ENCODE peak calls at places on chromosomes 16 and 17, in six cellular contexts. One of them, this sample, is unnamed.

GRCh38 chr16:80466024-80466986 is 74.5 kb upstream of the DYNLRB2 start:
- DNase-seq in dermis microvascular lymphatic vessel endothelial cell: peak
- DNase-seq in AG08395: peak
- DNase-seq in T-helper 9 cell: peak
- DNase-seq in OCI-LY7: peak
- DNase-seq in ELF-1: peak
- DNase-seq in this sample: peak

GRCh38 chr16:47156816-47157215 is 13.1 kb upstream of the NETO2 start:
- DNase-seq in dermis microvascular lymphatic vessel endothelial cell: no peak
- DNase-seq in AG08395: no peak
- DNase-seq in T-helper 9 cell: no peak
- DNase-seq in OCI-LY7: no peak
- DNase-seq in ELF-1: no peak
- DNase-seq in this sample: no peak

GRCh38 chr16:57544129-57544653 is 1.7 kb downstream of the ADGRG5 start:
- DNase-seq in dermis microvascular lymphatic vessel endothelial cell: no peak
- DNase-seq in AG08395: no peak
- DNase-seq in T-helper 9 cell: no peak
- DNase-seq in OCI-LY7: peak
- DNase-seq in ELF-1: no peak
- DNase-seq in this sample: peak

GRCh38 chr16:19518423-19518822 is 3.5 kb downstream of the GDE1 start:
- DNase-seq in dermis microvascular lymphatic vessel endothelial cell: no peak
- DNase-seq in AG08395: no peak
- DNase-seq in T-helper 9 cell: no peak
- DNase-seq in OCI-LY7: no peak
- DNase-seq in ELF-1: no peak
- DNase-seq in this sample: no peak

GRCh38 chr16:72474511-72475123 is 302.7 kb upstream of the PMFBP1 start:
- DNase-seq in dermis microvascular lymphatic vessel endothelial cell: peak
- DNase-seq in AG08395: peak
- DNase-seq in T-helper 9 cell: no peak
- DNase-seq in OCI-LY7: no peak
- DNase-seq in ELF-1: no peak
- DNase-seq in this sample: no peak

GRCh38 chr16:23365602-23366240 is 63.6 kb downstream of the SCNN1B start:
- DNase-seq in dermis microvascular lymphatic vessel endothelial cell: peak
- DNase-seq in AG08395: no peak
- DNase-seq in T-helper 9 cell: no peak
- DNase-seq in OCI-LY7: peak
- DNase-seq in ELF-1: no peak
- DNase-seq in this sample: peak

GRCh38 chr17:46047398-46047797 is 48.3 kb downstream of the STH start:
- DNase-seq in dermis microvascular lymphatic vessel endothelial cell: no peak
- DNase-seq in AG08395: no peak
- DNase-seq in T-helper 9 cell: no peak
- DNase-seq in OCI-LY7: no peak
- DNase-seq in ELF-1: no peak
- DNase-seq in this sample: no peak

GRCh38 chr17:74515941-74516340 is 15.3 kb downstream of the CD300LB start:
- DNase-seq in dermis microvascular lymphatic vessel endothelial cell: no peak
- DNase-seq in AG08395: no peak
- DNase-seq in T-helper 9 cell: no peak
- DNase-seq in OCI-LY7: no peak
- DNase-seq in ELF-1: no peak
- DNase-seq in this sample: no peak

GRCh38 chr17:33049781-33050414 is 58.3 kb downstream of the SPACA3 start:
- DNase-seq in dermis microvascular lymphatic vessel endothelial cell: peak
- DNase-seq in AG08395: peak
- DNase-seq in T-helper 9 cell: peak
- DNase-seq in OCI-LY7: peak
- DNase-seq in ELF-1: peak
- DNase-seq in this sample: peak

GRCh38 chr17:11880714-11881113 is 116.6 kb downstream of the ZNF18 start:
- DNase-seq in dermis microvascular lymphatic vessel endothelial cell: peak
- DNase-seq in AG08395: no peak
- DNase-seq in T-helper 9 cell: no peak
- DNase-seq in OCI-LY7: peak
- DNase-seq in ELF-1: peak
- DNase-seq in this sample: no peak

This sample was measured in activated CD4-positive, alpha-beta memory T cell treated with anti-CD3 and anti-CD28 coated beads, Interleukin-2, amount 10 ng/mL, durations not matched to agents 7 days and 5 days.